ENCODE peak calls at places on chromosomes 3 and 15, in nine cellular contexts. One of them, this sample, is unnamed.
A peak's percentile ranks its signal among the peaks of the same experiment; 100 is the strongest.

GRCh38 chr3:184382326-184383032 is 2.6 kb downstream of the CHRD start:
- DNase-seq in adrenal gland: no peak
- DNase-seq in head of caudate nucleus: no peak
- DNase-seq in epithelial cell of proximal tubule: no peak
- DNase-seq in left ventricle myocardium superior: no peak
- DNase-seq in activated naive CD4-positive, alpha-beta T cell: no peak
- DNase-seq in left ventricle myocardium inferior: no peak
- DNase-seq in neural crest cell: no peak
- DNase-seq in ovary: no peak
- DNase-seq in this sample: no peak

GRCh38 chr15:66076591-66077319 is 176.8 kb downstream of the MEGF11 start:
- DNase-seq in adrenal gland: no peak
- DNase-seq in head of caudate nucleus: no peak
- DNase-seq in epithelial cell of proximal tubule: no peak
- DNase-seq in left ventricle myocardium superior: no peak
- DNase-seq in activated naive CD4-positive, alpha-beta T cell: no peak
- DNase-seq in left ventricle myocardium inferior: no peak
- DNase-seq in neural crest cell: no peak
- DNase-seq in ovary: no peak
- DNase-seq in this sample: no peak

GRCh38 chr3:14253022-14253761 is 74.6 kb downstream of the LSM3 start:
- DNase-seq in adrenal gland: no peak
- DNase-seq in head of caudate nucleus: no peak
- DNase-seq in epithelial cell of proximal tubule: no peak
- DNase-seq in left ventricle myocardium superior: no peak
- DNase-seq in activated naive CD4-positive, alpha-beta T cell: no peak
- DNase-seq in left ventricle myocardium inferior: no peak
- DNase-seq in neural crest cell: no peak
- DNase-seq in ovary: no peak
- DNase-seq in this sample: no peak

GRCh38 chr3:133871368-133872090 is 24.2 kb downstream of the RAB6B start:
- DNase-seq in adrenal gland: no peak
- DNase-seq in head of caudate nucleus: no peak
- DNase-seq in epithelial cell of proximal tubule: no peak
- DNase-seq in left ventricle myocardium superior: no peak
- DNase-seq in activated naive CD4-positive, alpha-beta T cell: no peak
- DNase-seq in left ventricle myocardium inferior: no peak
- DNase-seq in neural crest cell: no peak
- DNase-seq in ovary: no peak
- DNase-seq in this sample: no peak

GRCh38 chr15:31235298-31236183 is 91.1 kb upstream of the KLF13 start:
- DNase-seq in adrenal gland: peak; percentile 91
- DNase-seq in head of caudate nucleus: peak; percentile 34
- DNase-seq in epithelial cell of proximal tubule: no peak
- DNase-seq in left ventricle myocardium superior: peak; percentile 90
- DNase-seq in activated naive CD4-positive, alpha-beta T cell: no peak
- DNase-seq in left ventricle myocardium inferior: peak; percentile 82
- DNase-seq in neural crest cell: no peak
- DNase-seq in ovary: peak; percentile 81
- DNase-seq in this sample: peak; percentile 84

GRCh38 chr3:155428558-155428957 is 135.1 kb upstream of the STRIT1 start:
- DNase-seq in adrenal gland: no peak
- DNase-seq in head of caudate nucleus: no peak
- DNase-seq in epithelial cell of proximal tubule: no peak
- DNase-seq in left ventricle myocardium superior: no peak
- DNase-seq in activated naive CD4-positive, alpha-beta T cell: no peak
- DNase-seq in left ventricle myocardium inferior: no peak
- DNase-seq in neural crest cell: no peak
- DNase-seq in ovary: no peak
- DNase-seq in this sample: no peak

GRCh38 chr3:48855681-48856447 is 8.2 kb upstream of the PRKAR2A start:
- DNase-seq in adrenal gland: no peak
- DNase-seq in head of caudate nucleus: no peak
- DNase-seq in epithelial cell of proximal tubule: no peak
- DNase-seq in left ventricle myocardium superior: no peak
- DNase-seq in activated naive CD4-positive, alpha-beta T cell: no peak
- DNase-seq in left ventricle myocardium inferior: no peak
- DNase-seq in neural crest cell: no peak
- DNase-seq in ovary: no peak
- DNase-seq in this sample: no peak

GRCh38 chr3:189276481-189277190 is 104.9 kb downstream of the TPRG1 start:
- DNase-seq in adrenal gland: no peak
- DNase-seq in head of caudate nucleus: no peak
- DNase-seq in epithelial cell of proximal tubule: no peak
- DNase-seq in left ventricle myocardium superior: no peak
- DNase-seq in activated naive CD4-positive, alpha-beta T cell: no peak
- DNase-seq in left ventricle myocardium inferior: peak; percentile 22
- DNase-seq in neural crest cell: no peak
- DNase-seq in ovary: no peak
- DNase-seq in this sample: no peak

GRCh38 chr3:127220497-127220896 is 27.6 kb downstream of the PRR23E start:
- DNase-seq in adrenal gland: peak; percentile 17
- DNase-seq in head of caudate nucleus: no peak
- DNase-seq in epithelial cell of proximal tubule: no peak
- DNase-seq in left ventricle myocardium superior: no peak
- DNase-seq in activated naive CD4-positive, alpha-beta T cell: no peak
- DNase-seq in left ventricle myocardium inferior: no peak
- DNase-seq in neural crest cell: no peak
- DNase-seq in ovary: no peak
- DNase-seq in this sample: no peak

GRCh38 chr3:42660898-42661297 is 7.4 kb downstream of the ZBTB47 start:
- DNase-seq in adrenal gland: peak; percentile 79
- DNase-seq in head of caudate nucleus: no peak
- DNase-seq in epithelial cell of proximal tubule: no peak
- DNase-seq in left ventricle myocardium superior: peak; percentile 62
- DNase-seq in activated naive CD4-positive, alpha-beta T cell: no peak
- DNase-seq in left ventricle myocardium inferior: no peak
- DNase-seq in neural crest cell: no peak
- DNase-seq in ovary: no peak
- DNase-seq in this sample: peak; percentile 69

GRCh38 chr3:17125738-17126137 is 241.0 kb downstream of the PLCL2 start:
- DNase-seq in adrenal gland: peak; percentile 44
- DNase-seq in head of caudate nucleus: no peak
- DNase-seq in epithelial cell of proximal tubule: no peak
- DNase-seq in left ventricle myocardium superior: no peak
- DNase-seq in activated naive CD4-positive, alpha-beta T cell: no peak
- DNase-seq in left ventricle myocardium inferior: no peak
- DNase-seq in neural crest cell: no peak
- DNase-seq in ovary: no peak
- DNase-seq in this sample: no peak

GRCh38 chr3:103319912-103320311 is 885.1 kb downstream of the ZPLD1 start:
- DNase-seq in adrenal gland: no peak
- DNase-seq in head of caudate nucleus: no peak
- DNase-seq in epithelial cell of proximal tubule: no peak
- DNase-seq in left ventricle myocardium superior: no peak
- DNase-seq in activated naive CD4-positive, alpha-beta T cell: no peak
- DNase-seq in left ventricle myocardium inferior: no peak
- DNase-seq in neural crest cell: no peak
- DNase-seq in ovary: no peak
- DNase-seq in this sample: no peak

GRCh38 chr3:94115482-94115881 is 52.6 kb downstream of the NSUN3 start:
- DNase-seq in adrenal gland: no peak
- DNase-seq in head of caudate nucleus: no peak
- DNase-seq in epithelial cell of proximal tubule: no peak
- DNase-seq in left ventricle myocardium superior: no peak
- DNase-seq in activated naive CD4-positive, alpha-beta T cell: no peak
- DNase-seq in left ventricle myocardium inferior: no peak
- DNase-seq in neural crest cell: peak; percentile 4
- DNase-seq in ovary: no peak
- DNase-seq in this sample: peak; percentile 25

GRCh38 chr15:51341366-51342248 is at the start of gene GLDN:
- DNase-seq in adrenal gland: no peak
- DNase-seq in head of caudate nucleus: peak; percentile 90
- DNase-seq in epithelial cell of proximal tubule: no peak
- DNase-seq in left ventricle myocardium superior: peak; percentile 80
- DNase-seq in activated naive CD4-positive, alpha-beta T cell: no peak
- DNase-seq in left ventricle myocardium inferior: peak; percentile 58
- DNase-seq in neural crest cell: peak; percentile 5
- DNase-seq in ovary: no peak
- DNase-seq in this sample: no peak

GRCh38 chr3:167983583-167983982 is 112.1 kb downstream of the GOLIM4 start:
- DNase-seq in adrenal gland: no peak
- DNase-seq in head of caudate nucleus: no peak
- DNase-seq in epithelial cell of proximal tubule: no peak
- DNase-seq in left ventricle myocardium superior: no peak
- DNase-seq in activated naive CD4-positive, alpha-beta T cell: no peak
- DNase-seq in left ventricle myocardium inferior: no peak
- DNase-seq in neural crest cell: no peak
- DNase-seq in ovary: no peak
- DNase-seq in this sample: no peak

GRCh38 chr3:59472541-59472940 is 422.7 kb upstream of the CFAP20DC start:
- DNase-seq in adrenal gland: no peak
- DNase-seq in head of caudate nucleus: no peak
- DNase-seq in epithelial cell of proximal tubule: no peak
- DNase-seq in left ventricle myocardium superior: no peak
- DNase-seq in activated naive CD4-positive, alpha-beta T cell: no peak
- DNase-seq in left ventricle myocardium inferior: no peak
- DNase-seq in neural crest cell: no peak
- DNase-seq in ovary: no peak
- DNase-seq in this sample: no peak

GRCh38 chr15:85019815-85020590 is 38.3 kb downstream of the PDE8A start:
- DNase-seq in adrenal gland: no peak
- DNase-seq in head of caudate nucleus: no peak
- DNase-seq in epithelial cell of proximal tubule: no peak
- DNase-seq in left ventricle myocardium superior: no peak
- DNase-seq in activated naive CD4-positive, alpha-beta T cell: no peak
- DNase-seq in left ventricle myocardium inferior: no peak
- DNase-seq in neural crest cell: no peak
- DNase-seq in ovary: no peak
- DNase-seq in this sample: no peak

GRCh38 chr15:39083213-39083612 is 497.7 kb upstream of the THBS1 start:
- DNase-seq in adrenal gland: no peak
- DNase-seq in head of caudate nucleus: no peak
- DNase-seq in epithelial cell of proximal tubule: no peak
- DNase-seq in left ventricle myocardium superior: no peak
- DNase-seq in activated naive CD4-positive, alpha-beta T cell: no peak
- DNase-seq in left ventricle myocardium inferior: no peak
- DNase-seq in neural crest cell: no peak
- DNase-seq in ovary: no peak
- DNase-seq in this sample: no peak

GRCh38 chr3:179449621-179450020 is 1.6 kb downstream of the GNB4 start:
- DNase-seq in adrenal gland: no peak
- DNase-seq in head of caudate nucleus: no peak
- DNase-seq in epithelial cell of proximal tubule: no peak
- DNase-seq in left ventricle myocardium superior: no peak
- DNase-seq in activated naive CD4-positive, alpha-beta T cell: no peak
- DNase-seq in left ventricle myocardium inferior: no peak
- DNase-seq in neural crest cell: no peak
- DNase-seq in ovary: no peak
- DNase-seq in this sample: no peak

GRCh38 chr3:179653777-179654117 is 907 bp downstream of the USP13 start:
- DNase-seq in adrenal gland: peak; percentile 70
- DNase-seq in head of caudate nucleus: peak; percentile 15
- DNase-seq in epithelial cell of proximal tubule: no peak
- DNase-seq in left ventricle myocardium superior: peak; percentile 56
- DNase-seq in activated naive CD4-positive, alpha-beta T cell: no peak
- DNase-seq in left ventricle myocardium inferior: peak; percentile 20
- DNase-seq in neural crest cell: no peak
- DNase-seq in ovary: no peak
- DNase-seq in this sample: no peak

GRCh38 chr3:148902173-148902791 is 37.2 kb downstream of the CPA3 start:
- DNase-seq in adrenal gland: no peak
- DNase-seq in head of caudate nucleus: no peak
- DNase-seq in epithelial cell of proximal tubule: no peak
- DNase-seq in left ventricle myocardium superior: no peak
- DNase-seq in activated naive CD4-positive, alpha-beta T cell: no peak
- DNase-seq in left ventricle myocardium inferior: no peak
- DNase-seq in neural crest cell: no peak
- DNase-seq in ovary: no peak
- DNase-seq in this sample: no peak

GRCh38 chr3:15051531-15051930 is 13.6 kb downstream of the MRPS25 start:
- DNase-seq in adrenal gland: peak; percentile 69
- DNase-seq in head of caudate nucleus: no peak
- DNase-seq in epithelial cell of proximal tubule: no peak
- DNase-seq in left ventricle myocardium superior: no peak
- DNase-seq in activated naive CD4-positive, alpha-beta T cell: no peak
- DNase-seq in left ventricle myocardium inferior: no peak
- DNase-seq in neural crest cell: peak; percentile 46
- DNase-seq in ovary: no peak
- DNase-seq in this sample: peak; percentile 82

GRCh38 chr3:153673853-153674252 is 447.3 kb upstream of the ARHGEF26 start:
- DNase-seq in adrenal gland: no peak
- DNase-seq in head of caudate nucleus: no peak
- DNase-seq in epithelial cell of proximal tubule: no peak
- DNase-seq in left ventricle myocardium superior: no peak
- DNase-seq in activated naive CD4-positive, alpha-beta T cell: no peak
- DNase-seq in left ventricle myocardium inferior: no peak
- DNase-seq in neural crest cell: no peak
- DNase-seq in ovary: no peak
- DNase-seq in this sample: no peak

GRCh38 chr3:105970283-105970682 is 101.5 kb upstream of the CBLB start:
- DNase-seq in adrenal gland: peak; percentile 68
- DNase-seq in head of caudate nucleus: no peak
- DNase-seq in epithelial cell of proximal tubule: peak; percentile 69
- DNase-seq in left ventricle myocardium superior: no peak
- DNase-seq in activated naive CD4-positive, alpha-beta T cell: no peak
- DNase-seq in left ventricle myocardium inferior: no peak
- DNase-seq in neural crest cell: no peak
- DNase-seq in ovary: peak; percentile 22
- DNase-seq in this sample: no peak

GRCh38 chr3:36824443-36824842 is 60.1 kb upstream of the DCLK3 start:
- DNase-seq in adrenal gland: no peak
- DNase-seq in head of caudate nucleus: no peak
- DNase-seq in epithelial cell of proximal tubule: no peak
- DNase-seq in left ventricle myocardium superior: no peak
- DNase-seq in activated naive CD4-positive, alpha-beta T cell: no peak
- DNase-seq in left ventricle myocardium inferior: no peak
- DNase-seq in neural crest cell: no peak
- DNase-seq in ovary: no peak
- DNase-seq in this sample: no peak

GRCh38 chr3:192303235-192303634 is 424.1 kb downstream of the FGF12 start:
- DNase-seq in adrenal gland: peak; percentile 62
- DNase-seq in head of caudate nucleus: no peak
- DNase-seq in epithelial cell of proximal tubule: no peak
- DNase-seq in left ventricle myocardium superior: no peak
- DNase-seq in activated naive CD4-positive, alpha-beta T cell: no peak
- DNase-seq in left ventricle myocardium inferior: no peak
- DNase-seq in neural crest cell: no peak
- DNase-seq in ovary: no peak
- DNase-seq in this sample: peak; percentile 61

GRCh38 chr15:77060560-77060959 is 10.3 kb downstream of the TSPAN3 start:
- DNase-seq in adrenal gland: peak; percentile 62
- DNase-seq in head of caudate nucleus: no peak
- DNase-seq in epithelial cell of proximal tubule: no peak
- DNase-seq in left ventricle myocardium superior: no peak
- DNase-seq in activated naive CD4-positive, alpha-beta T cell: no peak
- DNase-seq in left ventricle myocardium inferior: no peak
- DNase-seq in neural crest cell: no peak
- DNase-seq in ovary: no peak
- DNase-seq in this sample: no peak

GRCh38 chr3:12620729-12621128 is 43.2 kb downstream of the RAF1 start:
- DNase-seq in adrenal gland: no peak
- DNase-seq in head of caudate nucleus: no peak
- DNase-seq in epithelial cell of proximal tubule: no peak
- DNase-seq in left ventricle myocardium superior: no peak
- DNase-seq in activated naive CD4-positive, alpha-beta T cell: no peak
- DNase-seq in left ventricle myocardium inferior: no peak
- DNase-seq in neural crest cell: no peak
- DNase-seq in ovary: no peak
- DNase-seq in this sample: no peak

GRCh38 chr15:57624730-57625129 is 33.0 kb downstream of the MYZAP start:
- DNase-seq in adrenal gland: no peak
- DNase-seq in head of caudate nucleus: no peak
- DNase-seq in epithelial cell of proximal tubule: no peak
- DNase-seq in left ventricle myocardium superior: no peak
- DNase-seq in activated naive CD4-positive, alpha-beta T cell: no peak
- DNase-seq in left ventricle myocardium inferior: no peak
- DNase-seq in neural crest cell: no peak
- DNase-seq in ovary: no peak
- DNase-seq in this sample: no peak

GRCh38 chr15:48681274-48681840 is 35.8 kb upstream of the FBN1 start:
- DNase-seq in adrenal gland: no peak
- DNase-seq in head of caudate nucleus: no peak
- DNase-seq in epithelial cell of proximal tubule: no peak
- DNase-seq in left ventricle myocardium superior: no peak
- DNase-seq in activated naive CD4-positive, alpha-beta T cell: no peak
- DNase-seq in left ventricle myocardium inferior: no peak
- DNase-seq in neural crest cell: no peak
- DNase-seq in ovary: no peak
- DNase-seq in this sample: no peak

This sample was measured in D341Med.